ENCODE peak calls at places on chromosomes 12 and 14, in four cellular contexts. S is CD8-positive, alpha-beta T cell; K is GM18507; I is mammary epithelial cell. D is an unnamed sample.

GRCh38 chr12:6285532-6286306 is 24.8 kb upstream of the PLEKHG6 start:
- DNase-seq in S (no peak), I (peak), K (no peak), D (peak)

GRCh38 chr14:46490150-46490769 is 161.3 kb downstream of the RPL10L start:
- DNase-seq in K (no peak), I (no peak), S (no peak), D (peak)

GRCh38 chr12:59041241-59042121 is 121.2 kb upstream of the LRIG3 start:
- DNase-seq in I (peak), K (no peak), S (no peak), D (peak)

GRCh38 chr12:25415004-25415403 is 138.1 kb downstream of the LMNTD1 start:
- DNase-seq in K (no peak), I (no peak), S (no peak), D (no peak)

GRCh38 chr12:50615534-50616296 is 110.9 kb downstream of the DIP2B start:
- DNase-seq in I (peak), S (no peak), K (no peak), D (peak)

GRCh38 chr14:103528512-103529382 is at the start of gene TRMT61A:
- DNase-seq in I (peak), K (peak), S (peak), D (peak)

GRCh38 chr12:46959484-46959883 is 119.9 kb upstream of the PCED1B start:
- DNase-seq in S (no peak), K (no peak), I (peak), D (peak)

GRCh38 chr12:82685721-82686222 is 934 bp upstream of the TMTC2 start:
- DNase-seq in K (peak), S (peak), I (peak), D (peak)

GRCh38 chr12:2753536-2753935 is 41.2 kb upstream of the FKBP4 start:
- DNase-seq in S (no peak), K (no peak), I (no peak), D (no peak)

GRCh38 chr12:51390457-51391046 is 654 bp downstream of the GALNT6 start:
- DNase-seq in S (no peak), K (no peak), I (no peak), D (no peak)

GRCh38 chr14:22039938-22040780 is 366.5 kb upstream of the OR4E1 start:
- DNase-seq in K (no peak), S (peak), I (peak), D (peak)

GRCh38 chr12:29110506-29111442 is 38.3 kb upstream of the FAR2 start:
- DNase-seq in S (no peak), K (no peak), I (no peak), D (no peak)

GRCh38 chr12:127832172-127832571 is 434.8 kb upstream of the TMEM132C start:
- DNase-seq in I (no peak), K (no peak), S (no peak), D (no peak)

GRCh38 chr12:130074661-130075406 is 87.4 kb upstream of the FZD10 start:
- DNase-seq in I (no peak), S (no peak), K (no peak), D (no peak)

GRCh38 chr14:99393059-99393655 is 87.5 kb downstream of the SETD3 start:
- DNase-seq in K (peak), S (peak), I (peak), D (peak)

GRCh38 chr14:98578204-98578603 is 693.8 kb downstream of the BCL11B start:
- DNase-seq in S (no peak), K (no peak), I (peak), D (peak)

GRCh38 chr12:94609917-94610443 is 40.4 kb downstream of the TMCC3 start:
- DNase-seq in S (no peak), K (no peak), I (no peak), D (no peak)

GRCh38 chr14:105430535-105430934 is 10.9 kb downstream of the MTA1 start:
- DNase-seq in S (no peak), K (no peak), I (peak), D (peak)

GRCh38 chr12:85923767-85924331 is 49.8 kb downstream of the NTS start:
- DNase-seq in S (no peak), K (no peak), I (peak), D (peak)

GRCh38 chr12:42871831-42872230 is 282.3 kb upstream of the PRICKLE1 start:
- DNase-seq in S (no peak), K (no peak), I (no peak), D (no peak)

GRCh38 chr12:26713885-26714383 is 119.1 kb downstream of the ITPR2 start:
- DNase-seq in K (no peak), S (no peak), I (no peak), D (no peak)

GRCh38 chr14:52640137-52640536 is 55.2 kb downstream of the ERO1A start:
- DNase-seq in I (no peak), K (no peak), S (no peak), D (no peak)

GRCh38 chr12:74619886-74620285 is 82.3 kb downstream of the ATXN7L3B start:
- DNase-seq in S (no peak), I (peak), K (no peak), D (peak)

GRCh38 chr14:53285806-53286205 is 132.7 kb upstream of the DDHD1 start:
- DNase-seq in I (peak), K (no peak), S (no peak), D (peak)

GRCh38 chr12:104275689-104276088 is 27.9 kb upstream of the EID3 start:
- DNase-seq in K (no peak), I (peak), S (no peak), D (no peak)

GRCh38 chr14:63855272-63855671 is 2.5 kb downstream of the SYNE2 start:
- DNase-seq in K (no peak), I (no peak), S (no peak), D (no peak)

GRCh38 chr12:124745891-124746570 is 117.6 kb downstream of the SCARB1 start:
- DNase-seq in I (peak), S (no peak), K (no peak), D (peak)

GRCh38 chr12:7060353-7060954 is at the start of gene C1S:
- DNase-seq in S (no peak), I (peak), K (no peak), D (peak)

D was measured in MCF 10A.